ENCODE peak calls at places on chromosome 16, in ten cellular contexts. R is astrocyte of the cerebellum, V is fibroblast of pulmonary artery, I is RWPE1, Q is A549, W is left ventricle myocardium inferior, Y is hepatocyte, L is SK-N-SH, O is gastrocnemius medialis, K is lower lobe of right lung. X is an unnamed sample.
A peak's percentile ranks its signal among the peaks of the same experiment; 100 is the strongest.

GRCh38 chr16:81831722-81832126 is 52.6 kb downstream of the PLCG2 start:
- DNase-seq in W (peak; percentile 40), O (peak; percentile 13), K (peak; percentile 89), V (no peak), L (no peak), I (no peak), Q (no peak), Y (no peak), R (no peak), X (no peak)

GRCh38 chr16:83113317-83113716 is 486.5 kb downstream of the CDH13 start:
- DNase-seq in K (no peak), L (peak; percentile 22), I (no peak), W (no peak), R (no peak), V (peak; percentile 45), Y (peak; percentile 36), Q (peak; percentile 19), O (no peak), X (no peak)

GRCh38 chr16:86926146-86926545 is 347.8 kb downstream of the FOXL1 start:
- DNase-seq in Q (no peak), R (no peak), O (no peak), Y (no peak), K (no peak), V (no peak), I (no peak), L (no peak), W (no peak), X (no peak)

GRCh38 chr16:19304670-19305240 is 19.2 kb downstream of the CLEC19A start:
- DNase-seq in W (no peak), Q (peak; percentile 57), K (no peak), O (no peak), V (no peak), Y (no peak), L (no peak), R (no peak), I (peak; percentile 15), X (no peak)

GRCh38 chr16:3652373-3653037 is 2.0 kb upstream of the DNASE1 start:
- DNase-seq in I (no peak), L (peak; percentile 22), V (no peak), K (peak; percentile 20), Y (no peak), Q (no peak), O (no peak), W (no peak), R (no peak), X (peak; percentile 7)

GRCh38 chr16:19437280-19437679 is 19.6 kb downstream of the TMC5 start:
- DNase-seq in W (no peak), L (no peak), Q (no peak), V (no peak), O (no peak), Y (no peak), I (no peak), R (no peak), K (no peak), X (no peak)

GRCh38 chr16:11562941-11563340 is 23.8 kb downstream of the LITAF start:
- DNase-seq in O (no peak), R (no peak), Y (no peak), V (no peak), L (no peak), I (no peak), W (no peak), Q (no peak), K (no peak), X (no peak)

GRCh38 chr16:85306071-85306792 is 194.0 kb upstream of the CIBAR2 start:
- DNase-seq in Q (peak; percentile 48), I (peak; percentile 80), K (peak; percentile 96), V (peak; percentile 92), W (peak; percentile 84), Y (peak; percentile 92), R (no peak), L (no peak), O (peak; percentile 91), X (peak; percentile 76)

GRCh38 chr16:68596266-68596665 is 48.8 kb upstream of the CDH3 start:
- DNase-seq in K (no peak), Q (no peak), I (no peak), W (no peak), R (no peak), V (no peak), Y (no peak), L (no peak), O (no peak), X (no peak)

GRCh38 chr16:68590201-68590994 is 51.3 kb downstream of the ZFP90 start:
- DNase-seq in L (peak; percentile 91), R (peak; percentile 6), W (peak; percentile 16), V (peak; percentile 53), O (no peak), Y (peak; percentile 81), Q (peak; percentile 71), K (peak; percentile 77), I (peak; percentile 75), X (peak; percentile 34)

DNA sequence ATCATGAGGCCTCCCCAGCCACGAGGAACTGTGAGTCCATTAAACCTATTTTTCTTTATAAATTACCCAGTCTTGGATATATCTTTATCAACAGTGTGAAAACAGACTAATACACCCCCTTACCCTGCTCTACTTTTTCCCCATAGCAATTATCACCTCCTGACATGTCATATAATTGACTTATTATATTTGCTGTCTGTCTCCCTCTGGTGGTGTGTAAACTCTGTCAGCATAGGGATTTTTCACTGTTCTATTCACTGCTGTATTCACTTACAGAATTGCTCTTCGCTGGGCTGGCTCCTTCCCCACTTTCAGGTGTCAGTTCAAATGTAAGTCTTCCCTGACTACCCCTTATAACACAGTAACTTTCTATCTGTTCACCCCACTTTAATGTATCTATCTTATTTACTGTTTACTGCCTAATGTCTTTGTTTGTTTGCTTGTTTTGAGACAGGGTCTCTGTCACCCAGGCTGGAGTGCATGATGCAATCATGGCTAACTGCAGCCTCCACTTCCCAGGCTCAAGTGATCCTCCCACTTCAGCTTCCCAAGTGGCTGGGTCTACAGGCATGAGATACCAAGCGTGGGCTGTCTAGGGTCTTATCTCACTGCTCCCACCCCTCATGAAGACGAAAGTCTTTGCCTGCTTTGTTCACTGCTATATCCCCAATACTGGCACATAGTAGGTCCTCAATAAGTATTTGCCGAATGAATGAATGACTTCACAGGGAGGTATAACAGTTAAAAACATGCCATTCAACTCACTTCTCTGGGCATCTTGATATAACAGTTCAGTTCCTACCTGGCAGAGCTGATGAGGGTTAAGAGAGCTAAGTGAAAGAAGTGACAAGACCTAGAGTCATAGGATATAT is 52.4 kb upstream of the CDH3 start:
- DNase-seq in O (no peak), I (peak; percentile 17), R (no peak), V (peak; percentile 16), L (no peak), Y (no peak), Q (peak; percentile 32), K (no peak), W (no peak), X (no peak)
- TF ChIP-seq CTCF in O (no peak), I (no peak), R (peak; percentile 24), V (peak; percentile 36), L (peak; percentile 32), Y (peak; percentile 23), Q (no peak), K (peak; percentile 23), W (peak; percentile 11), X (no peak)

GRCh38 chr16:47113130-47113529 is 30.6 kb downstream of the NETO2 start:
- DNase-seq in K (no peak), W (no peak), L (no peak), R (no peak), Q (no peak), O (no peak), V (no peak), I (no peak), Y (no peak), X (no peak)

GRCh38 chr16:47109361-47109760 is 34.4 kb downstream of the NETO2 start:
- DNase-seq in K (no peak), Y (no peak), R (no peak), V (no peak), Q (no peak), L (no peak), O (no peak), I (no peak), W (no peak), X (no peak)

DNA sequence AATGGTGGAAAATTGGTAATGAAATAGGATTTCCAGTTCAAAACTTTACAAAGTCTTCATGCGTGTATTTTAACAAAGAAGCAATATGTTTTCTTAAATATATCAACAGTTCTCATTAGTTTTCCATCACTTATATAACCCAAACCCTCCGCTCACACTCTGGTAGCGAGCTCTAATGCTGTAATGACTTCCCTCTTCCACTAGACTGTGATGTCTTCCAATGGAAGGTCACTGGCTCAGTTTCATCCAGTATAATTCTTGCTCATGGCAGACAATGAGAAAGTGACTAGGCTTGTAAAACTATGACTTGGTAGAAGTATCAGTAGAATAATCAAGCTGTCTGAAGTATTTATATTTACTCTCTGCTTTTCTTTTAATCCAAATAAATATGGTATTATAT is 32.8 kb downstream of the NETO2 start:
- DNase-seq in Q (peak; percentile 23), O (no peak), K (no peak), L (peak; percentile 10), Y (no peak), I (no peak), V (peak; percentile 8), R (no peak), W (no peak), X (no peak)
- TF ChIP-seq CTCF in Q (no peak), O (no peak), K (no peak), L (peak; percentile 17), Y (no peak), I (no peak), V (peak; percentile 13), R (peak; percentile 14), W (no peak), X (no peak)

DNA sequence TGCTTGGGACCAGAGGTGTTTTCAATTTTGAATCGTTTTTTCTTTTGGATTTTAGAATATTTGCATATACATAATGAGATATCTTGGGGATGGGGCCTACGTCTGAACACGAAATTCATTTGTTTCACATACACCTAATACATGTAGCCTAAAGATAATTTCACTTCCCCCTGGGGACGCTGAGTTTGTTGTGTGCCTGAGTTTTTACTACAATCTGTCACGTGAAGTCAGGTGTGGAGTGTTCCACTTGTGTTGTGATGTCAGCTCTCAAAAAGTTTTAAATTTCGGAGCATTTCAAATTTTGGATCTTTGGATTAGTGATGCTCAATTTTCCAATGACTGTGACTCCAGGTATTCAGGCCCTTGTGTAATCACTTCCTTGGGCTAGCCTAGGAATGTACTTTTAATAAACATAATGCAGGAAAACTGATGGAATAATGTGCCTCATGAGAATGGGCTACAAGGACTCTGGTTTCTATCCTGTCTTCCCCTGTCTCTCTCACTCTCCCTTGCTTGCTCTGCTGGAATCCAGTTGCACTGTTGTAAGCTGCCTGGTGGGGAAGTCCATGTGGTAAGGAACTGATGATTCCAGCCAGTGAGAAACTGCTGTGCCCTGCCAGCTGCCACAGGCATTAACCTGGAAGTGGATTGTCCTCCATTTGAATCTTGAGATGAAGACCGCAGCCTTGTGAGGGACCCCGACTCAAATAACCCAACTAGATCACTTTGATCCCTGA is 403.8 kb downstream of the SHISA9 start:
- DNase-seq in Q (no peak), O (no peak), Y (no peak), V (no peak), K (no peak), L (no peak), I (no peak), W (no peak), R (no peak), X (no peak)
- TF ChIP-seq CTCF in Q (no peak), O (no peak), Y (no peak), V (no peak), K (no peak), L (no peak), I (no peak), W (no peak), R (no peak), X (no peak)

DNA sequence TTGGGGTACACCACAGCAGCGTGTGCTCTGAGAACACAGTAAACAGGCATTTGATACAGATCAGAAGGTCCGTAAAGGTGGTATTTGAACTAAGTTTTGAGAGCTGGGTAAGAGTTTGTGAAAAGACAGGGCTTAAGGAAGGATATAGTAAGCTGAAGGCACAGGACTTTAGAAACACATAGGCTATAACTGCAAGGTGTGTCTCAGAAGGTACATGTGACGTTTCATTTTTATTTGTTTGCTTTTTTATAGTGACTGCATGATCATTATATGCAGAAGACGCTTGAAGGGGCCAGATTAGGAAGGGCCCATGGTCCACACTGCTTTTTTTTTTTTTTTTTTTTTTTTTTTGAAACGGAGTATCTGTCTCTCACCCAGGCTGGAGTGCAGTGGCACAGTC is 644.6 kb downstream of the WWOX start:
- DNase-seq in W (no peak), V (no peak), K (no peak), Y (no peak), R (no peak), L (no peak), I (no peak), O (no peak), Q (no peak), X (no peak)
- TF ChIP-seq CTCF in W (no peak), V (no peak), K (no peak), Y (no peak), R (no peak), L (no peak), I (no peak), O (no peak), Q (no peak), X (no peak)